ENCODE peak calls at places on chromosomes 16 and 17, in four cellular contexts. P is gastrocnemius medialis, S is mucosa of descending colon, K is Panc1. M is an unnamed sample. For H3K4me1, the result is how much of the 10 kb centered on the place peaks cover.

GRCh38 chr16:79093554-79093967 is 507.0 kb downstream of the MAF start:
- DNase-seq in P (no peak), S (peak), K (no peak), M (no peak)

GRCh38 chr17:79942591-79943353 is 92.9 kb downstream of the TBC1D16 start:
- DNase-seq in P (no peak), S (no peak), K (no peak), M (no peak)

GRCh38 chr16:58196898-58197313 is 1.0 kb downstream of the CSNK2A2 start:
- DNase-seq in P (no peak), S (no peak), K (no peak), M (no peak)

GRCh38 chr16:12719972-12720371 is 83.7 kb downstream of the CPPED1 start:
- DNase-seq in P (no peak), S (no peak), K (no peak), M (no peak)

GRCh38 chr16:14005335-14005734 is 65.8 kb upstream of the MRTFB start:
- DNase-seq in P (no peak), S (no peak), K (no peak), M (no peak)

GRCh38 chr16:29317269-29317668 is 89.2 kb downstream of the NPIPB11 start:
- DNase-seq in P (no peak), S (no peak), K (no peak), M (no peak)

GRCh38 chr17:82060614-82061013 is 5.0 kb downstream of the DUS1L start:
- DNase-seq in P (no peak), S (no peak), K (no peak), M (no peak)

GRCh38 chr16:55146939-55147338 is 177.1 kb upstream of the IRX6 start:
- DNase-seq in P (no peak), S (no peak), K (no peak), M (no peak)

GRCh38 chr17:72189781-72190593 is 69.2 kb downstream of the SOX9 start:
- DNase-seq in P (no peak), S (no peak), K (no peak), M (no peak)

GRCh38 chr16:3716831-3717234 is 491 bp downstream of the TRAP1 start:
- DNase-seq in P (no peak), S (peak), K (no peak), M (no peak)

GRCh38 chr17:28481081-28481571 is 7.7 kb downstream of the SLC13A2 start:
- DNase-seq in P (no peak), S (no peak), K (no peak), M (no peak)

GRCh38 chr17:44137891-44138709 is 3.6 kb upstream of the HROB start:
- DNase-seq in P (peak), S (peak), K (peak), M (peak)

GRCh38 chr17:1584167-1584566 is 21.6 kb upstream of the PITPNA start:
- DNase-seq in P (no peak), S (no peak), K (no peak), M (no peak)

GRCh38 chr16:2952679-2953078 is 11.4 kb upstream of the KREMEN2 start:
- DNase-seq in P (no peak), S (no peak), K (no peak), M (no peak)

GRCh38 chr17:15361151-15361550 is 19.8 kb upstream of the TEKT3 start:
- DNase-seq in P (no peak), S (no peak), K (no peak), M (no peak)

GRCh38 chr17:79951361-79952264 is 84.1 kb downstream of the TBC1D16 start:
- DNase-seq in P (no peak), S (no peak), K (no peak), M (no peak)

GRCh38 chr16:31081428-31082351 is 7.1 kb downstream of the PRSS53 start:
- DNase-seq in P (no peak), S (no peak), K (no peak), M (no peak)

GRCh38 chr17:17685775-17686291 is 4.6 kb downstream of the RAI1 start:
- DNase-seq in P (no peak), S (peak), K (no peak), M (no peak)

GRCh38 chr17:20059728-20060188 is 50.6 kb downstream of the SPECC1 start:
- DNase-seq in P (no peak), S (no peak), K (peak), M (no peak)

GRCh38 chr17:69275751-69276150 is 47.1 kb upstream of the ABCA10 start:
- DNase-seq in P (no peak), S (no peak), K (no peak), M (no peak)

GRCh38 chr17:50931003-50931878 is 65.1 kb upstream of the TOB1 start:
- DNase-seq in P (peak), S (peak), K (no peak), M (no peak)

GRCh38 chr16:85761866-85762265 is 11.0 kb upstream of the C16orf74 start:
- DNase-seq in P (no peak), S (no peak), K (no peak), M (no peak)

GRCh38 chr17:48077555-48077954 is 23.7 kb downstream of the CBX1 start:
- DNase-seq in P (no peak), S (no peak), K (no peak), M (no peak)

GRCh38 chr17:2289878-2290478 is 13.6 kb downstream of the SMG6 start:
- DNase-seq in P (no peak), S (no peak), K (no peak), M (no peak)

GRCh38 chr16:79122343-79122742 is 478.2 kb downstream of the MAF start:
- DNase-seq in P (no peak), S (no peak), K (no peak), M (no peak)

GRCh38 chr17:40541060-40541872 is 24.0 kb downstream of the CCR7 start:
- DNase-seq in P (no peak), S (no peak), K (no peak), M (no peak)

GRCh38 chr16:14321542-14321941 is 250.4 kb downstream of the MRTFB start:
- DNase-seq in P (no peak), S (no peak), K (no peak), M (no peak)

GRCh38 chr17:13162361-13162760 is 144.5 kb upstream of the ELAC2 start:
- DNase-seq in P (no peak), S (no peak), K (no peak), M (no peak)

GRCh38 chr16:87806608-87807546 is 41.1 kb upstream of the KLHDC4 start:
- DNase-seq in P (no peak), S (peak), K (peak), M (peak)

GRCh38 chr16:50265260-50265659 is 1.1 kb upstream of the ADCY7 start:
- DNase-seq in P (no peak), S (peak), K (no peak), M (no peak)

GRCh38 chr17:79695293-79696158 is 35.2 kb upstream of the ENPP7 start:
- DNase-seq in P (no peak), S (no peak), K (no peak), M (no peak)

GRCh38 chr17:2364132-2365116 is 27.1 kb downstream of the SGSM2 start:
- DNase-seq in P (peak), S (no peak), K (no peak), M (no peak)

GRCh38 chr16:2333772-2334379 is 6.7 kb downstream of the ABCA3 start:
- DNase-seq in P (no peak), S (no peak), K (no peak), M (no peak)

GRCh38 chr16:11342021-11342855 is 3.0 kb upstream of the RMI2 start:
- DNase-seq in P (no peak), S (no peak), K (no peak), M (no peak)

GRCh38 chr17:8776861-8777260 is 18.5 kb upstream of the SPDYE4 start:
- DNase-seq in P (no peak), S (no peak), K (no peak), M (no peak)

GRCh38 chr16:28097500-28097899 is 34.0 kb upstream of the GSG1L start:
- DNase-seq in P (no peak), S (no peak), K (no peak), M (no peak)

GRCh38 chr17:61126476-61127240 is 273.0 kb upstream of the TBX2 start:
- DNase-seq in P (no peak), S (no peak), K (no peak), M (no peak)

GRCh38 chr16:75279277-75279676 is 27.9 kb upstream of the BCAR1 start:
- DNase-seq in P (no peak), S (no peak), K (no peak), M (no peak)

GRCh38 chr17:6374761-6375312 is 60.1 kb downstream of the AIPL1 start:
- DNase-seq in P (no peak), S (no peak), K (no peak), M (no peak)

GRCh38 chr17:65100316-65101140 is 36.6 kb upstream of the RGS9 start:
- DNase-seq in P (peak), S (peak), K (no peak), M (peak)
- TF ChIP-seq CTCF in P (peak), S (peak), K (peak), M (peak)

DNA sequence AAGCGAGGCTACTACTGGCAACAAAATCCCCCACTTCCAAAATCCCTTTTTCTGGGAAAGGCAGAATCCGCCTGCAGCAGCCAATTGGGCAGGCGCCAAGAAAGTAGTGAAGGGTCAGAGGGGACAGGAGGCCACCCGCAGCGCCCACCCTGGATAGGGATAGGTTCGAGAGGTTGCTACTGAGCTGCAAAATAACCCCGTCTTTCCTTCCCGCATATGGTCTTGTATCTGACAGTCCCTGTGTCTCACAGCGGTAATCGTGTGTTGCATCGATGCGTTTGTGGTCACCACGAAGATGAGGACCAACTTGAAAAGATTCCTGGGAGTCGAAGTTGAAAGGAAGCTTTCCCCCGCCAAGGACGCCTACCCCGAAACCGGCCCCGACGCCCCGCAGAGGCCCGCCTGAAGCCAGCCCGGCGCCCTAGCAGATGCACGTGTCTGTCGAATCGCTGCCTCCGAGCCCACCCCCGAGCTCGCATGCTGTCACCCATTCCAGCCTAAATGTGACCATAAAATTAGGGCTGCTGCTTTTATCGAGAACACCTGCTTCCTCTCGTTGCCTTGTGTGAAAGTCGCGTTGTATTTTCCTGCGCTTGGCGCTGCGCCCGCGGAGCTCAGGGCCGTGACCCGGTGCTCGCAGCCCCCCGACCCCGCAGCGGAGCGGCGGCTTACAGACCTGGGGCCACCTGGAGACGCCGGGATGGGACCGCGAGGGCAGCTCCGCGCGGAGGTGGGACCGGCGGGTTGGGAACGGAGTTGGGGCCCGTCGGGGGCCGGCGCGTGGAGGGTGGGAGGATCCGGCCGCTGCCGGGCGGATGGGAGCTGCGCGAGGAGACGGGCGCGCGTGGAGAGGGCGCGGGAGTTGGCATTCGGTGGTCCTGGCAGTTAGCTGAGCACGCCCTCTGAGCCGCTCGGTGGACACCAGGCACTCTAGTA is at the start of gene CMTM2:
- DNase-seq in P (no peak), S (no peak), K (no peak), M (no peak)
- H3K4me1 ChIP-seq in P (under half), S (under half), K (under half), M (under half)

GRCh38 chr17:56624947-56625346 is 31.4 kb downstream of the NOG start:
- DNase-seq in P (no peak), S (no peak), K (no peak), M (no peak)

GRCh38 chr17:56633681-56634080 is 40.2 kb downstream of the NOG start:
- DNase-seq in P (no peak), S (no peak), K (no peak), M (no peak)

GRCh38 chr17:56630202-56630601 is 36.7 kb downstream of the NOG start:
- DNase-seq in P (no peak), S (no peak), K (no peak), M (no peak)

GRCh38 chr17:56624315-56624714 is 30.8 kb downstream of the NOG start:
- DNase-seq in P (no peak), S (no peak), K (no peak), M (no peak)

DNA sequence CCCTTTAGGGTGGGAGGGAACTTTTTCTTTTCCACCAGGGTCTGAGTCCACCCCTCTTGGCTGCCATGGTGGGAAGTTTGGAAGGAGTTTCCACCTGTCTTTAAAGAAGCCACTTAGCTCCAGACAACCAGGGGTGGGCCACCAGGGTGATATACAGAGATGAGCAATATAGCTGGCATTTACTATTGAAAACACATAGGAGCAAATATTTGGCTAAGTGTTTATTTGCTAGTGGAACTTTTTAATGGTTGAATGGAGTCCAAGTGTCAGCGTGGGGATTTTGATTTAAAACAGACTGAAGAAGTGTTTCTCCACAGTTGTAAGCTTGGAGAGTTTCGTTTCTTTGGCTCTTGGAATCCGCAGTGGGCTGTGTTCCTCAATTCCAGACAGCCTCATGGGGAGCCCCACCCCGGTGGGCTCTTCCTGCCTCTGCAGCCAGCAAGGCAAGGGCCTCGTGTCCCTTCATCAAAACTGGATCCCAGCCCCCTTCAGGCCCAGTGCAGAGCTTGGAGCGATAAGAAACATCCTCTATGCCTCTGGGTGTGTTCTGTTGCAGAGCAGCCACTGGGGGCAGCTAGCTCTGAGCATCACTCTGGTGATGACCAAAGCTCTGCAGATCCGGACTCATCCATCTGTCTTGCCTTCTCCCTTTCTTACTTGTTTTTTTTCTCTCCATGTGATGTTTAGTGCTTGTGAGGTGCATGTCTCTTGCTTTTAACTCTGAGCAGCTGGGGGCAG is 36.1 kb downstream of the NOG start:
- DNase-seq in P (no peak), S (no peak), K (no peak), M (no peak)
- TF ChIP-seq CTCF in P (no peak), S (no peak), K (peak), M (no peak)

DNA sequence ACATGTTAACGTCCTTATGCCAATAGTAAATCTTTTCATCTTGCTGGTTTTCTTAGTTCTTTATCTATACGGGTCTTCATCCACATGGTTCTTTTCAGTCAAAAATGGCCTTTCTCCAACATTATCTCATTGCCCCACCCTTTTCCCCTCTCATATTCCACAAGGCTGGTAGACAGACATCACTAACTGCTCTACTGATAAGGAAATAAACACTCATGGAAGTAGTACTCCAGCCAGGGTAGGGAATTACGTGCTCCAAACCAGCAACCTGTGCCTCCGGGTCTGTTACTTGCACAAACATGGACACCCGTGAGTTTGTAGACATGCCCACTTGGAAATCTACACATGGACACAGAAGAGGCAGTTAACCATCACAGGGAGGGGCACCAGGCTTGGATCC is 141.3 kb downstream of the XYLT1 start:
- DNase-seq in P (no peak), S (no peak), K (no peak), M (no peak)
- H3K4me1 ChIP-seq in P (under half), S (under half), K (under half), M (half or more)

GRCh38 chr16:70018254-70018653 is 67.1 kb downstream of the CLEC18A start:
- DNase-seq in P (no peak), S (peak), K (no peak), M (no peak)
- TF ChIP-seq CTCF in P (no peak), S (no peak), K (peak), M (no peak)

GRCh38 chr17:38747385-38748328 is 479 bp downstream of the PCGF2 start:
- DNase-seq in P (no peak), S (peak), K (no peak), M (no peak)
- H3K4me1 ChIP-seq in P (under half), S (half or more), K (under half), M (under half)

GRCh38 chr16:53741546-53741945 is 37.6 kb downstream of the FTO start:
- DNase-seq in P (no peak), S (no peak), K (no peak), M (no peak)

GRCh38 chr16:53745126-53745525 is 41.2 kb downstream of the FTO start:
- DNase-seq in P (no peak), S (no peak), K (no peak), M (no peak)

GRCh38 chr16:53744449-53744848 is 40.5 kb downstream of the FTO start:
- DNase-seq in P (no peak), S (no peak), K (no peak), M (no peak)

GRCh38 chr16:53743149-53743566 is 39.2 kb downstream of the FTO start:
- DNase-seq in P (no peak), S (peak), K (no peak), M (no peak)

DNA sequence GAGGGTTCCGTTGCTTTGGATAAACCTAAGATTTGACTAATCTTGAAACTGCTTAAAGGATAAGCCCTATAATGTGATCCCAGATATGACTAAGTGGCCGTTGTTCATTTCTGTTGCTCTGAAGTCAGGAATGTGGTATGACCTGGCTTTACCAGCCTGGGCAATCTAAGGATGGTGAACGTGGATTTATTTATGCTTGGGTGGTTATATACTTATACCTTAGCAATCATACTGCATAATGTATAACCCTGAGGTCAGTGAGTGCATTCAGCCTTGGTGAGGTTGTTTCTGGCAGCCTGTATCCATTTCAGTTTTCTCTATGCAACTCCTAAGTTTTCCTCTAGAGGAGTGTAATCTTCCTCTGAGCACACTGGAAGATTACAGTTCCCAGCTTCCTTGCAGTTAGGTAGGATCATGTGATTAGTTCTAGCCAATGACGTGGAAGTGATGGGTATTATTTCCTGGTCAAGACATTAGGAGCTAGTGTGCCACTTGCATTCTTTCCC is 41.9 kb downstream of the FTO start:
- DNase-seq in P (no peak), S (no peak), K (no peak), M (no peak)
- TF ChIP-seq CTCF in P (no peak), S (no peak), K (peak), M (no peak)

DNA sequence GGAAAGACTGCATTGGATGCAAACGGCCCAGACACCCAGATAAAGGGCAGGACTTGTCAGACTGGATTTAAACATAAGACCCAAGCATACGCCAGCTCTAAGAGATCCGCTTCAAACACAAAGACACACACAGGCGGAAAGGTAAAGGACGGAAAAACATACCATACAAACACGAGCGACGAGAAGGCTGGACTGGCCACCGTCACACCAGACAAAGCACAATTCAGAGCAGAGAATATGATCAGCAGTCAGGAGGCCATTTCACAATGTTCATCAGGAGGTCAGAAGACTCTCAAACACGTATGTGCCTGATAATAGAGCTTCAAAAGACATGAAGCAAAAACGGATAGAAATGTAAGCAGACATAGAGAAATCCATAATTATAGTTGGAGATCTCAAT is 84.9 kb upstream of the GNG13 start:
- DNase-seq in P (no peak), S (no peak), K (no peak), M (no peak)
- H3K4me1 ChIP-seq in P (under half), S (under half), K (under half), M (under half)

GRCh38 chr16:81315271-81316175 is 761 bp downstream of the GAN start:
- DNase-seq in P (peak), S (peak), K (no peak), M (no peak)
- TF ChIP-seq CTCF in P (no peak), S (no peak), K (no peak), M (no peak)

GRCh38 chr17:78360371-78361226 is 722 bp upstream of the SOCS3 start:
- DNase-seq in P (peak), S (peak), K (no peak), M (peak)
- H3K4me1 ChIP-seq in P (under half), S (under half), K (under half), M (under half)

M was measured in esophagus squamous epithelium.